ENCODE peak calls at places on chromosomes 7 and 10, in ten cellular contexts. B is suprapubic skin; V is lower lobe of right lung; J is CD8-positive, alpha-beta T cell; M is left ventricle myocardium inferior; W is aorta; T is A549; L is CD8-positive, alpha-beta memory T cell; S is stomach; K is Peyer's patch. Q is an unnamed sample.

GRCh38 chr7:128869138-128869943 is 6.7 kb downstream of the ATP6V1F start:
- DNase-seq in T (no peak), V (peak; percentile 70), S (peak; percentile 69), K (peak; percentile 18), L (peak; percentile 29), J (peak; percentile 37), W (peak; percentile 87), B (no peak), M (peak; percentile 42), Q (no peak)

GRCh38 chr7:114085313-114085591 is 166.4 kb upstream of the PPP1R3A start:
- DNase-seq in M (no peak), S (no peak), L (no peak), B (no peak), K (no peak), V (no peak), J (no peak), T (no peak), W (peak; percentile 80), Q (no peak)

GRCh38 chr7:44755698-44756627 is 7.3 kb downstream of the ZMIZ2 start:
- DNase-seq in J (no peak), T (no peak), B (no peak), S (peak; percentile 63), L (no peak), W (no peak), K (no peak), M (no peak), V (no peak), Q (no peak)

GRCh38 chr7:27735165-27735564 is 4.8 kb upstream of the TAX1BP1 start:
- DNase-seq in V (no peak), B (no peak), J (no peak), W (no peak), K (no peak), L (no peak), M (no peak), S (no peak), T (no peak), Q (no peak)

GRCh38 chr10:49178489-49179471 is 9.4 kb downstream of the TMEM273 start:
- DNase-seq in M (no peak), T (no peak), L (no peak), S (no peak), K (no peak), B (no peak), W (no peak), J (no peak), V (no peak), Q (no peak)

GRCh38 chr10:71075066-71075758 is 137.2 kb upstream of the UNC5B start:
- DNase-seq in T (no peak), W (peak; percentile 60), K (no peak), B (peak; percentile 68), V (no peak), L (no peak), M (peak; percentile 53), J (no peak), S (no peak), Q (peak; percentile 9)

GRCh38 chr7:151403764-151404163 is 6.1 kb downstream of the WDR86 start:
- DNase-seq in M (no peak), K (no peak), L (no peak), S (no peak), V (no peak), J (no peak), B (no peak), W (no peak), T (no peak), Q (no peak)

GRCh38 chr7:112431803-112432202 is 18.5 kb upstream of the IFRD1 start:
- DNase-seq in K (no peak), J (no peak), S (no peak), M (no peak), W (no peak), T (no peak), L (no peak), B (no peak), V (no peak), Q (no peak)

GRCh38 chr10:94137747-94138146 is 144.0 kb downstream of the PLCE1 start:
- DNase-seq in T (no peak), L (no peak), K (no peak), B (no peak), S (no peak), W (no peak), M (no peak), J (no peak), V (no peak), Q (no peak)

GRCh38 chr10:101577121-101577871 is 10.8 kb downstream of the POLL start:
- DNase-seq in B (no peak), V (no peak), T (no peak), S (no peak), J (no peak), W (peak; percentile 52), M (no peak), K (no peak), L (no peak), Q (no peak)

GRCh38 chr7:139828880-139829653 is at the start of gene TBXAS1:
- DNase-seq in W (no peak), L (no peak), K (peak; percentile 76), M (no peak), S (peak; percentile 48), V (peak; percentile 65), J (no peak), T (peak; percentile 19), B (no peak), Q (peak; percentile 27)

GRCh38 chr10:11488126-11488525 is 123.3 kb downstream of the USP6NL start:
- DNase-seq in B (no peak), J (no peak), T (no peak), K (no peak), W (no peak), M (no peak), L (no peak), S (no peak), V (no peak), Q (no peak)

GRCh38 chr10:29646238-29646902 is 11.6 kb upstream of the SVIL start:
- DNase-seq in K (no peak), W (no peak), L (no peak), V (no peak), M (no peak), B (no peak), J (no peak), S (no peak), T (no peak), Q (no peak)

GRCh38 chr7:158416283-158416933 is 171.2 kb downstream of the PTPRN2 start:
- DNase-seq in M (no peak), B (no peak), L (no peak), V (no peak), W (no peak), T (no peak), S (peak; percentile 24), J (no peak), K (no peak), Q (no peak)

GRCh38 chr7:142795339-142795863 is 24.6 kb downstream of the PRSS2 start:
- DNase-seq in B (no peak), L (peak; percentile 45), M (no peak), W (no peak), T (no peak), V (no peak), J (peak; percentile 85), K (peak; percentile 86), S (no peak), Q (no peak)
- H3K4me3 ChIP-seq in B (no peak overlapping the region), L (peak overlapping the region; percentile 79), M (no peak overlapping the region), W (no peak overlapping the region), T (no peak overlapping the region), V (no peak overlapping the region), J (peak overlapping the region; percentile 81), K (peak overlapping the region; percentile 62), S (no peak overlapping the region), Q (no peak overlapping the region)

DNA sequence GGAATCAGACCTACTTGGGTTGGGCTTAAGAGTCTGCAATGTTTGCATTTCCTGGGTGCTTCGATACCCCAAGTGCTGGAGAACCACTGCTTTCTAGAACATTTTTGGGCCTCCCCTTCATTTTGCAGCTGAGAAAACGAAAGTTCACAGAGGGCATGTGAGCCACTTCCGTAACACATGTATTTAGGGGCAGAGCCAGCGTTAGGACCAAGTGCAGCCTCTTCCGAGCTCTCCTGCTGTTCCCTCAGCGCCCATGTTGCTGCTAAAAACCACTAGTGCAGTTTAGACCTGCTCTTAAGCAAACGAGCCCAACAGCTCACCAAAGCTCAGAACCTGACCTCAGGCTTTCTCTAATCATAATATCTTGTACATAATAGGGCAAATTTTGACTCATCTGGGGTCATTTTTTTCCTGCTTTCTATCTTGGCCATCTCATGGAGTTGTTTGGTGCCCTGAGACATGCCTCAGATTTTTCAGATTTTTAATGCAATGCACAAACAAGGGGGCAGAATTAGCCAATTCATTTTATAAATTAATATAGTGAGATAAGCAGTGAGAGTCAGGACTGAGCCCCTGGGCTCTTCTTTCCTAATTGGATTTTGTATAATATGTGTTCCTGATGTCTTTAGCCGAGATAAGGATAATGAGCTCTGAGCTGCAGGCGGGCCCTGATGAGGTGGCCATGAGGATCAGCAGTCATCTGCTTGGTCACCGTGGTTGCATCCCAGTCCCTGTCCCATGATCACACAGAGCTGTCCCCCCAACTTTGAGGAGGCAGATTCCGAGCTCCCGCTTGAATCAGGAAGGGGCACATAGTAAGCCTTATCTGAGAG is 12.9 kb downstream of the BAG3 start:
- DNase-seq in K (peak; percentile 47), L (peak; percentile 33), B (no peak), V (no peak), T (no peak), M (no peak), S (no peak), W (no peak), J (peak; percentile 36), Q (no peak)
- H3K4me1 ChIP-seq in K (no peaks in the 10 kb centered on the region), L (peaks cover 36% of the 10 kb centered on the region), B (peaks cover 51% of the 10 kb centered on the region), V (peaks cover 75% of the 10 kb centered on the region), T (peaks cover 77% of the 10 kb centered on the region), M (peaks cover 98% of the 10 kb centered on the region), S (peaks cover 59% of the 10 kb centered on the region), W (peaks cover 5% of the 10 kb centered on the region), J (peaks cover 18% of the 10 kb centered on the region), Q (peaks cover 29% of the 10 kb centered on the region)

GRCh38 chr7:43600046-43600445 is 17.1 kb downstream of the STK17A start:
- DNase-seq in K (no peak), V (no peak), B (no peak), L (no peak), W (no peak), M (no peak), J (no peak), S (no peak), T (no peak), Q (no peak)
- H3K4me3 ChIP-seq in K (no peak overlapping the region), V (no peak overlapping the region), B (no peak overlapping the region), L (no peak overlapping the region), W (no peak overlapping the region), M (no peak overlapping the region), J (no peak overlapping the region), S (no peak overlapping the region), T (no peak overlapping the region), Q (no peak overlapping the region)

GRCh38 chr10:121440461-121440860 is 157.8 kb downstream of the FGFR2 start:
- DNase-seq in L (no peak), T (no peak), M (no peak), K (no peak), S (no peak), J (no peak), B (no peak), V (no peak), W (no peak), Q (no peak)

GRCh38 chr10:121436281-121436629 is 162.0 kb downstream of the FGFR2 start:
- DNase-seq in V (no peak), M (no peak), J (no peak), K (no peak), W (no peak), L (no peak), T (no peak), S (no peak), B (no peak), Q (no peak)

GRCh38 chr10:121438320-121438719 is 159.9 kb downstream of the FGFR2 start:
- DNase-seq in J (no peak), W (no peak), K (no peak), V (no peak), M (no peak), S (no peak), T (no peak), B (no peak), L (no peak), Q (no peak)

GRCh38 chr10:121436630-121437311 is 161.5 kb downstream of the FGFR2 start:
- DNase-seq in W (no peak), V (no peak), S (no peak), T (no peak), J (no peak), L (no peak), K (no peak), M (no peak), B (no peak), Q (no peak)

GRCh38 chr10:121437596-121437995 is 160.6 kb downstream of the FGFR2 start:
- DNase-seq in K (no peak), B (no peak), V (peak; percentile 62), W (peak; percentile 81), J (no peak), S (peak; percentile 27), M (peak; percentile 18), T (no peak), L (no peak), Q (no peak)
- H3K4me1 ChIP-seq in K (no peaks in the 10 kb centered on the region), B (no peaks in the 10 kb centered on the region), V (peaks cover 8% of the 10 kb centered on the region), W (peaks cover 4% of the 10 kb centered on the region), J (no peaks in the 10 kb centered on the region), S (peaks cover 14% of the 10 kb centered on the region), M (no peaks in the 10 kb centered on the region), T (no peaks in the 10 kb centered on the region), L (no peaks in the 10 kb centered on the region), Q (no peaks in the 10 kb centered on the region)